ENCODE peak calls at places on chromosome 9, in eight cellular contexts. T, E, Y, C, G, N, P and O are unnamed samples.

GRCh38 chr9:87787735-87788134 is 61.8 kb downstream of the CTSL start:
- DNase-seq in G (no peak), C (no peak), Y (no peak), N (no peak), T (peak; percentile 7), E (no peak), P (no peak), O (no peak)

GRCh38 chr9:8760000-8760767 is 960.6 kb upstream of the DMAC1 start:
- DNase-seq in N (no peak), T (no peak), P (no peak), G (no peak), C (no peak), E (no peak), Y (no peak), O (no peak)

GRCh38 chr9:78131969-78132687 is 100.5 kb upstream of the GNAQ start:
- DNase-seq in T (peak; percentile 10), P (no peak), N (no peak), Y (no peak), C (peak; percentile 24), E (no peak), G (no peak), O (no peak)

GRCh38 chr9:112925058-112925641 is 34.5 kb upstream of the SLC46A2 start:
- DNase-seq in G (peak; percentile 43), Y (no peak), E (no peak), N (no peak), P (no peak), T (peak; percentile 47), C (peak; percentile 58), O (peak; percentile 27)

GRCh38 chr9:115022760-115023434 is 92.5 kb upstream of the TNFSF8 start:
- DNase-seq in E (no peak), N (no peak), C (peak; percentile 91), T (peak; percentile 36), G (no peak), Y (no peak), P (no peak), O (no peak)

GRCh38 chr9:129822825-129823162 is 1.1 kb downstream of the TOR1A start:
- DNase-seq in Y (no peak), E (no peak), P (no peak), C (no peak), G (no peak), N (no peak), T (peak; percentile 24), O (no peak)

GRCh38 chr9:129383415-129384088 is 205.5 kb upstream of the IER5L start:
- DNase-seq in Y (peak; percentile 86), E (peak; percentile 92), T (peak; percentile 69), C (peak; percentile 68), G (peak; percentile 52), N (no peak), P (peak; percentile 46), O (no peak)

GRCh38 chr9:116741742-116742141 is 54.6 kb downstream of the TRIM32 start:
- DNase-seq in E (no peak), N (no peak), T (no peak), C (no peak), Y (no peak), P (no peak), G (no peak), O (no peak)

GRCh38 chr9:131845286-131846011 is 105.6 kb upstream of the RAPGEF1 start:
- DNase-seq in P (no peak), G (no peak), C (no peak), E (no peak), Y (no peak), T (no peak), N (no peak), O (no peak)

GRCh38 chr9:131818089-131818488 is 78.2 kb upstream of the RAPGEF1 start:
- DNase-seq in T (no peak), Y (no peak), E (no peak), P (no peak), N (no peak), G (no peak), C (no peak), O (no peak)

GRCh38 chr9:4774209-4774608 is 18.5 kb upstream of the RCL1 start:
- DNase-seq in E (no peak), G (no peak), P (no peak), C (peak; percentile 38), N (no peak), T (peak; percentile 88), Y (no peak), O (no peak)

GRCh38 chr9:110752766-110753165 is 84.2 kb downstream of the MUSK start:
- DNase-seq in Y (no peak), T (peak; percentile 97), G (no peak), N (no peak), E (no peak), P (no peak), C (peak; percentile 100), O (no peak)

GRCh38 chr9:33329996-33330395 is 39.7 kb downstream of the NFX1 start:
- DNase-seq in G (no peak), E (no peak), N (no peak), P (no peak), T (peak; percentile 56), C (no peak), Y (no peak), O (no peak)

GRCh38 chr9:127219533-127219932 is 45.0 kb upstream of the GARNL3 start:
- DNase-seq in G (no peak), N (no peak), P (no peak), T (no peak), Y (no peak), C (no peak), E (no peak), O (no peak)

GRCh38 chr9:35341585-35341984 is 148.3 kb upstream of the RUSC2 start:
- DNase-seq in N (no peak), Y (no peak), G (no peak), T (peak; percentile 81), E (peak; percentile 86), C (peak; percentile 67), P (no peak), O (no peak)

GRCh38 chr9:92652461-92652860 is 17.5 kb downstream of the IPPK start:
- DNase-seq in N (no peak), T (peak; percentile 40), G (no peak), C (no peak), Y (no peak), E (no peak), P (no peak), O (no peak)

GRCh38 chr9:132552041-132552440 is 30.4 kb upstream of the BARHL1 start:
- DNase-seq in T (no peak), C (no peak), N (no peak), E (no peak), P (no peak), Y (no peak), G (no peak), O (no peak)

GRCh38 chr9:107486674-107487520 is 2.7 kb downstream of the KLF4 start:
- DNase-seq in Y (no peak), P (peak; percentile 3), T (no peak), N (no peak), E (no peak), C (no peak), G (no peak), O (no peak)

GRCh38 chr9:131395027-131395744 is 1.3 kb downstream of the PRRC2B start:
- DNase-seq in G (no peak), T (no peak), E (no peak), P (peak; percentile 71), C (peak; percentile 29), N (no peak), Y (peak; percentile 80), O (no peak)

GRCh38 chr9:35859310-35859994 is 10.7 kb downstream of the OR13J1 start:
- DNase-seq in G (no peak), N (peak; percentile 6), Y (peak; percentile 49), E (peak; percentile 56), P (no peak), T (peak; percentile 12), C (peak; percentile 52), O (no peak)

GRCh38 chr9:84397822-84398221 is 57.3 kb upstream of the SLC28A3 start:
- DNase-seq in G (peak; percentile 15), T (peak; percentile 57), E (no peak), N (no peak), C (peak; percentile 63), Y (no peak), P (no peak), O (no peak)

GRCh38 chr9:92696619-92697018 is 26.7 kb upstream of the IPPK start:
- DNase-seq in N (no peak), T (no peak), G (no peak), Y (no peak), E (no peak), C (no peak), P (no peak), O (no peak)

GRCh38 chr9:33843312-33843950 is 26.5 kb downstream of the UBE2R2 start:
- DNase-seq in C (no peak), G (no peak), T (no peak), N (no peak), E (no peak), Y (no peak), P (no peak), O (no peak)

GRCh38 chr9:76877961-76878360 is 28.0 kb downstream of the PRUNE2 start:
- DNase-seq in P (no peak), C (no peak), N (no peak), T (no peak), Y (no peak), G (no peak), E (no peak), O (no peak)

GRCh38 chr9:93291536-93292287 is 107.8 kb downstream of the WNK2 start:
- DNase-seq in P (no peak), C (no peak), Y (no peak), N (no peak), E (no peak), G (no peak), T (no peak), O (no peak)

GRCh38 chr9:122939611-122940010 is 1.2 kb upstream of the RABGAP1 start:
- DNase-seq in E (no peak), C (no peak), P (no peak), T (no peak), G (no peak), Y (no peak), N (no peak), O (no peak)

GRCh38 chr9:78261403-78262001 is 25.6 kb downstream of the CEP78 start:
- DNase-seq in E (no peak), G (no peak), Y (no peak), N (no peak), C (peak; percentile 24), T (peak; percentile 68), P (no peak), O (no peak)

GRCh38 chr9:16262467-16263261 is 607.8 kb downstream of the BNC2 start:
- DNase-seq in T (no peak), G (no peak), C (peak; percentile 11), P (no peak), N (no peak), E (no peak), Y (no peak), O (no peak)